ENCODE peak calls at places on chromosomes 11 and 22, in five cellular contexts. S is midbrain, L is head of caudate nucleus, E is progenitor cell of endocrine pancreas, P is NCI-H1417. G is an unnamed sample.

GRCh38 chr22:30287626-30288413 is 1.5 kb downstream of the CASTOR1 start:
- DNase-seq in S (peak), L (peak), E (peak), P (peak), G (peak)

GRCh38 chr22:18983120-18983651 is 47.1 kb upstream of the PRODH start:
- DNase-seq in S (no peak), L (no peak), E (no peak), P (no peak), G (no peak)

GRCh38 chr11:113162590-113162961 is 151.8 kb upstream of the TTC12 start:
- DNase-seq in S (peak), L (peak), E (no peak), P (peak), G (no peak)

GRCh38 chr22:50305658-50306566 is 1.5 kb downstream of the PLXNB2 start:
- DNase-seq in S (peak), L (peak), E (no peak), P (peak), G (peak)

GRCh38 chr11:117084992-117085391 is 13.2 kb downstream of the SIK3 start:
- DNase-seq in S (no peak), L (no peak), E (no peak), P (peak), G (no peak)

GRCh38 chr22:47801541-47802245 is 1039.2 kb downstream of the TBC1D22A start:
- DNase-seq in S (no peak), L (no peak), E (no peak), P (no peak), G (no peak)

GRCh38 chr11:76837696-76838421 is 22.9 kb upstream of the ACER3 start:
- DNase-seq in S (no peak), L (no peak), E (no peak), P (no peak), G (no peak)

GRCh38 chr11:117911694-117912093 is 17.5 kb downstream of the TMPRSS13 start:
- DNase-seq in S (no peak), L (no peak), E (no peak), P (no peak), G (no peak)

GRCh38 chr11:31355817-31356216 is 13.7 kb downstream of the DCDC1 start:
- DNase-seq in S (no peak), L (no peak), E (no peak), P (no peak), G (no peak)

GRCh38 chr11:24046731-24047130 is 450.1 kb upstream of the LUZP2 start:
- DNase-seq in S (no peak), L (no peak), E (no peak), P (no peak), G (no peak)

GRCh38 chr22:22940961-22941605 is 53.5 kb downstream of the IGLL5 start:
- DNase-seq in S (no peak), L (no peak), E (no peak), P (no peak), G (no peak)

GRCh38 chr11:135027461-135027860 is 615.4 kb upstream of the B3GAT1 start:
- DNase-seq in S (no peak), L (no peak), E (peak), P (no peak), G (peak)

GRCh38 chr22:37454857-37455686 is 27.8 kb upstream of the ELFN2 start:
- DNase-seq in S (no peak), L (no peak), E (no peak), P (peak), G (peak)

GRCh38 chr22:49968313-49968830 is 7.8 kb downstream of the PIM3 start:
- DNase-seq in S (no peak), L (no peak), E (no peak), P (no peak), G (no peak)

GRCh38 chr22:24554316-24555159 is at the start of gene GUCD1:
- DNase-seq in S (no peak), L (no peak), E (no peak), P (no peak), G (peak)

GRCh38 chr11:46277313-46277622 is 194 bp upstream of the CREB3L1 start:
- DNase-seq in S (no peak), L (no peak), E (no peak), P (peak), G (peak)

G was measured in AG08395.